ENCODE peak calls at places on chromosomes 5 and 9, in five cellular contexts. One of them, this sample, is unnamed.

GRCh38 chr5:132300572-132301340 is 6.6 kb downstream of the SLC22A4 start:
- DNase-seq in psoas muscle: no peak
- DNase-seq in anterior cingulate cortex: no peak
- DNase-seq in HFF-Myc: no peak
- DNase-seq in prostate gland: peak; percentile 51
- DNase-seq in this sample: no peak

GRCh38 chr5:93273176-93273575 is 307.8 kb downstream of the NR2F1-AS1 start:
- DNase-seq in psoas muscle: no peak
- DNase-seq in anterior cingulate cortex: no peak
- DNase-seq in HFF-Myc: no peak
- DNase-seq in prostate gland: no peak
- DNase-seq in this sample: no peak

GRCh38 chr9:92983984-92984589 is 36.8 kb downstream of the FGD3 start:
- DNase-seq in psoas muscle: no peak
- DNase-seq in anterior cingulate cortex: no peak
- DNase-seq in HFF-Myc: no peak
- DNase-seq in prostate gland: no peak
- DNase-seq in this sample: no peak

GRCh38 chr9:105633373-105633772 is 28.9 kb upstream of the TAL2 start:
- DNase-seq in psoas muscle: no peak
- DNase-seq in anterior cingulate cortex: no peak
- DNase-seq in HFF-Myc: no peak
- DNase-seq in prostate gland: no peak
- DNase-seq in this sample: no peak

GRCh38 chr9:27154923-27155322 is 45.9 kb downstream of the TEK start:
- DNase-seq in psoas muscle: no peak
- DNase-seq in anterior cingulate cortex: no peak
- DNase-seq in HFF-Myc: peak; percentile 44
- DNase-seq in prostate gland: no peak
- DNase-seq in this sample: no peak

GRCh38 chr5:154107010-154107409 is 68.2 kb downstream of the MFAP3 start:
- DNase-seq in psoas muscle: no peak
- DNase-seq in anterior cingulate cortex: no peak
- DNase-seq in HFF-Myc: no peak
- DNase-seq in prostate gland: no peak
- DNase-seq in this sample: no peak

GRCh38 chr9:105173306-105173705 is 71.1 kb upstream of the SLC44A1 start:
- DNase-seq in psoas muscle: no peak
- DNase-seq in anterior cingulate cortex: no peak
- DNase-seq in HFF-Myc: no peak
- DNase-seq in prostate gland: no peak
- DNase-seq in this sample: no peak

GRCh38 chr5:176653986-176654385 is 6.7 kb downstream of the TSPAN17 start:
- DNase-seq in psoas muscle: no peak
- DNase-seq in anterior cingulate cortex: no peak
- DNase-seq in HFF-Myc: no peak
- DNase-seq in prostate gland: no peak
- DNase-seq in this sample: no peak

GRCh38 chr5:19616821-19617220 is 371.2 kb downstream of the CDH18 start:
- DNase-seq in psoas muscle: no peak
- DNase-seq in anterior cingulate cortex: no peak
- DNase-seq in HFF-Myc: no peak
- DNase-seq in prostate gland: no peak
- DNase-seq in this sample: no peak

GRCh38 chr9:92377904-92378303 is 26.5 kb downstream of the OGN start:
- DNase-seq in psoas muscle: no peak
- DNase-seq in anterior cingulate cortex: no peak
- DNase-seq in HFF-Myc: no peak
- DNase-seq in prostate gland: no peak
- DNase-seq in this sample: no peak

GRCh38 chr5:178551059-178551458 is 39.1 kb downstream of the COL23A1 start:
- DNase-seq in psoas muscle: no peak
- DNase-seq in anterior cingulate cortex: no peak
- DNase-seq in HFF-Myc: no peak
- DNase-seq in prostate gland: no peak
- DNase-seq in this sample: no peak

GRCh38 chr9:93187047-93187446 is 3.1 kb downstream of the WNK2 start:
- DNase-seq in psoas muscle: no peak
- DNase-seq in anterior cingulate cortex: no peak
- DNase-seq in HFF-Myc: no peak
- DNase-seq in prostate gland: peak; percentile 50
- DNase-seq in this sample: no peak

GRCh38 chr5:50711280-50711679 is 44.8 kb downstream of the PARP8 start:
- DNase-seq in psoas muscle: no peak
- DNase-seq in anterior cingulate cortex: no peak
- DNase-seq in HFF-Myc: no peak
- DNase-seq in prostate gland: peak; percentile 8
- DNase-seq in this sample: no peak